ENCODE peak calls at places on chromosomes 11 and 22, in eight cellular contexts. J is HuH-7; A is CD4-positive, alpha-beta T cell; E is activated naive CD4-positive, alpha-beta T cell treated with anti-CD3 and anti-CD28 coated beads for 36 hours; Z is ureter; I is EH; L is left ventricle myocardium inferior; O is stimulated activated CD8-positive, alpha-beta memory T cell treated with anti-CD3 and anti-CD28 coated beads, Interleukin-15, amount 100 ng/mL, for 1 hour. Q is an unnamed sample.

GRCh38 chr22:31343235-31344191 is 2.6 kb downstream of the PATZ1 start:
- DNase-seq in J (no peak), A (no peak), E (peak), Z (peak), I (peak), L (peak), O (no peak), Q (no peak)

GRCh38 chr22:39013923-39014722 is at the start of gene APOBEC3C:
- DNase-seq in J (peak), A (peak), E (peak), Z (peak), I (peak), L (peak), O (peak), Q (peak)

GRCh38 chr11:8757047-8757446 is 74.5 kb downstream of the RPL27A start:
- DNase-seq in J (no peak), A (no peak), E (no peak), Z (no peak), I (peak), L (no peak), O (no peak), Q (peak)

GRCh38 chr11:57792060-57792541 is 30.5 kb downstream of the CTNND1 start:
- DNase-seq in J (no peak), A (peak), E (peak), Z (peak), I (peak), L (peak), O (peak), Q (no peak)

GRCh38 chr22:17471901-17472566 is 91.3 kb upstream of the SLC25A18 start:
- DNase-seq in J (no peak), A (no peak), E (peak), Z (no peak), I (no peak), L (peak), O (no peak), Q (no peak)

GRCh38 chr22:50727678-50728522 is 10.1 kb upstream of the ACR start:
- DNase-seq in J (no peak), A (no peak), E (no peak), Z (no peak), I (no peak), L (peak), O (no peak), Q (no peak)

GRCh38 chr11:95068549-95068948 is 1.8 kb downstream of the SRSF8 start:
- DNase-seq in J (peak), A (peak), E (peak), Z (peak), I (peak), L (peak), O (peak), Q (peak)

GRCh38 chr22:31040542-31041398 is 40.3 kb upstream of the SMTN start:
- DNase-seq in J (no peak), A (no peak), E (no peak), Z (no peak), I (no peak), L (no peak), O (no peak), Q (no peak)

GRCh38 chr22:28670691-28671261 is 8.9 kb downstream of the TTC28 start:
- DNase-seq in J (no peak), A (no peak), E (no peak), Z (no peak), I (peak), L (no peak), O (no peak), Q (no peak)

GRCh38 chr11:100671471-100671870 is 15.6 kb upstream of the ARHGAP42 start:
- DNase-seq in J (no peak), A (no peak), E (no peak), Z (no peak), I (peak), L (no peak), O (no peak), Q (no peak)

GRCh38 chr22:49845666-49846459 is 7.8 kb upstream of the ZBED4 start:
- DNase-seq in J (no peak), A (no peak), E (no peak), Z (no peak), I (no peak), L (no peak), O (no peak), Q (no peak)

GRCh38 chr11:77789731-77790476 is 30.6 kb downstream of the RSF1 start:
- DNase-seq in J (no peak), A (no peak), E (no peak), Z (no peak), I (no peak), L (no peak), O (no peak), Q (no peak)

GRCh38 chr11:11220786-11221185 is 132.3 kb downstream of the CSNK2A3 start:
- DNase-seq in J (no peak), A (no peak), E (no peak), Z (no peak), I (no peak), L (no peak), O (no peak), Q (no peak)

GRCh38 chr11:114318361-114318760 is 22.2 kb downstream of the NNMT start:
- DNase-seq in J (no peak), A (no peak), E (no peak), Z (no peak), I (no peak), L (no peak), O (no peak), Q (no peak)

GRCh38 chr22:44839061-44839460 is 86.7 kb downstream of the ARHGAP8 start:
- DNase-seq in J (no peak), A (no peak), E (no peak), Z (no peak), I (no peak), L (no peak), O (no peak), Q (no peak)

GRCh38 chr11:47991266-47991830 is 11.0 kb downstream of the PTPRJ start:
- DNase-seq in J (no peak), A (no peak), E (peak), Z (no peak), I (no peak), L (no peak), O (no peak), Q (peak)

GRCh38 chr22:41074061-41074460 is 18.3 kb upstream of the EP300 start:
- DNase-seq in J (no peak), A (no peak), E (no peak), Z (no peak), I (no peak), L (no peak), O (no peak), Q (no peak)

GRCh38 chr11:118889796-118890195 is 6.1 kb downstream of the CXCR5 start:
- DNase-seq in J (no peak), A (no peak), E (no peak), Z (no peak), I (peak), L (peak), O (no peak), Q (no peak)

GRCh38 chr11:2826679-2827056 is 58.9 kb downstream of the CDKN1C start:
- DNase-seq in J (no peak), A (no peak), E (no peak), Z (no peak), I (no peak), L (peak), O (no peak), Q (no peak)

GRCh38 chr11:83951521-83951920 is 665.4 kb upstream of the CCDC90B start:
- DNase-seq in J (no peak), A (no peak), E (no peak), Z (no peak), I (no peak), L (no peak), O (no peak), Q (no peak)

GRCh38 chr11:72725731-72726042 is 26.5 kb downstream of the ARAP1 start:
- DNase-seq in J (no peak), A (no peak), E (no peak), Z (no peak), I (no peak), L (no peak), O (no peak), Q (no peak)

GRCh38 chr11:97751405-97751804 is 1269.3 kb upstream of the CNTN5 start:
- DNase-seq in J (no peak), A (no peak), E (no peak), Z (no peak), I (no peak), L (peak), O (no peak), Q (no peak)

GRCh38 chr11:22390283-22390655 is 52.1 kb downstream of the SLC17A6 start:
- DNase-seq in J (no peak), A (no peak), E (no peak), Z (no peak), I (no peak), L (no peak), O (no peak), Q (no peak)

GRCh38 chr11:45704635-45705034 is 39.2 kb upstream of the CHST1 start:
- DNase-seq in J (no peak), A (no peak), E (no peak), Z (no peak), I (no peak), L (no peak), O (no peak), Q (no peak)

GRCh38 chr11:111001986-111002616 is 243.4 kb upstream of the POU2AF2 start:
- DNase-seq in J (no peak), A (no peak), E (no peak), Z (no peak), I (peak), L (no peak), O (no peak), Q (peak)

GRCh38 chr11:13358871-13359270 is 81.3 kb downstream of the BMAL1 start:
- DNase-seq in J (no peak), A (no peak), E (no peak), Z (no peak), I (peak), L (no peak), O (no peak), Q (no peak)

GRCh38 chr11:28529540-28530410 is 421.6 kb downstream of the METTL15 start:
- DNase-seq in J (peak), A (no peak), E (no peak), Z (no peak), I (peak), L (no peak), O (no peak), Q (peak)

GRCh38 chr11:826836-827145 is 928 bp upstream of the CRACR2B start:
- DNase-seq in J (no peak), A (no peak), E (no peak), Z (no peak), I (no peak), L (no peak), O (no peak), Q (no peak)

GRCh38 chr11:2748814-2749554 is 49.2 kb upstream of the KCNQ1OT1 start:
- DNase-seq in J (no peak), A (no peak), E (no peak), Z (no peak), I (no peak), L (peak), O (no peak), Q (no peak)

GRCh38 chr11:9047986-9048522 is 43.3 kb downstream of the SCUBE2 start:
- DNase-seq in J (no peak), A (no peak), E (no peak), Z (no peak), I (peak), L (no peak), O (no peak), Q (no peak)

GRCh38 chr11:86198156-86198555 is 46.4 kb upstream of the EED start:
- DNase-seq in J (no peak), A (no peak), E (no peak), Z (no peak), I (no peak), L (no peak), O (no peak), Q (no peak)

Q was measured in epithelial cell of proximal tubule.